ENCODE peak calls at places on chromosomes 5 and 9, in eight cellular contexts. One of them, this sample, is unnamed.
A peak's percentile ranks its signal among the peaks of the same experiment; 100 is the strongest.

GRCh38 chr5:32428426-32428825 is 16.1 kb downstream of the ZFR start:
- DNase-seq in fibroblast of lung: no peak
- DNase-seq in neural progenitor cell: no peak
- DNase-seq in PC-3: no peak
- DNase-seq in astrocyte: no peak
- DNase-seq in GM23338: no peak
- DNase-seq in HCT116: no peak
- DNase-seq in PC-9: no peak
- DNase-seq in this sample: no peak

GRCh38 chr5:78811121-78811832 is 162.7 kb upstream of the LHFPL2 start:
- DNase-seq in HCT116: no peak
- DNase-seq in PC-3: no peak
- DNase-seq in PC-9: no peak
- DNase-seq in fibroblast of lung: no peak
- DNase-seq in GM23338: no peak
- DNase-seq in astrocyte: no peak
- DNase-seq in neural progenitor cell: peak; percentile 5
- DNase-seq in this sample: no peak

GRCh38 chr9:136746621-136747020 is 1.7 kb downstream of the LCN6 start:
- DNase-seq in HCT116: no peak
- DNase-seq in PC-3: no peak
- DNase-seq in neural progenitor cell: no peak
- DNase-seq in astrocyte: no peak
- DNase-seq in GM23338: no peak
- DNase-seq in fibroblast of lung: no peak
- DNase-seq in PC-9: no peak
- DNase-seq in this sample: no peak

GRCh38 chr5:132260714-132261615 is 3.5 kb downstream of the PDLIM4 start:
- DNase-seq in fibroblast of lung: peak; percentile 98
- DNase-seq in astrocyte: peak; percentile 96
- DNase-seq in neural progenitor cell: no peak
- DNase-seq in PC-3: peak; percentile 80
- DNase-seq in PC-9: peak; percentile 76
- DNase-seq in HCT116: peak; percentile 72
- DNase-seq in GM23338: no peak
- DNase-seq in this sample: peak; percentile 51

GRCh38 chr9:127133739-127134167 is 11.3 kb upstream of the ANGPTL2 start:
- DNase-seq in PC-3: no peak
- DNase-seq in neural progenitor cell: peak; percentile 53
- DNase-seq in fibroblast of lung: peak; percentile 90
- DNase-seq in astrocyte: peak; percentile 85
- DNase-seq in GM23338: peak; percentile 44
- DNase-seq in PC-9: no peak
- DNase-seq in HCT116: no peak
- DNase-seq in this sample: peak; percentile 61

GRCh38 chr9:101026824-101027223 is 1.7 kb upstream of the PLPPR1 start:
- DNase-seq in HCT116: no peak
- DNase-seq in astrocyte: no peak
- DNase-seq in fibroblast of lung: no peak
- DNase-seq in PC-3: no peak
- DNase-seq in GM23338: no peak
- DNase-seq in neural progenitor cell: no peak
- DNase-seq in PC-9: no peak
- DNase-seq in this sample: no peak

GRCh38 chr5:163869611-163870010 is 364.2 kb downstream of the MAT2B start:
- DNase-seq in PC-9: no peak
- DNase-seq in astrocyte: no peak
- DNase-seq in neural progenitor cell: no peak
- DNase-seq in fibroblast of lung: no peak
- DNase-seq in HCT116: no peak
- DNase-seq in GM23338: no peak
- DNase-seq in PC-3: no peak
- DNase-seq in this sample: no peak

GRCh38 chr9:126165755-126166154 is 160.9 kb upstream of the MVB12B start:
- DNase-seq in neural progenitor cell: no peak
- DNase-seq in PC-3: no peak
- DNase-seq in astrocyte: no peak
- DNase-seq in GM23338: no peak
- DNase-seq in PC-9: no peak
- DNase-seq in HCT116: no peak
- DNase-seq in fibroblast of lung: no peak
- DNase-seq in this sample: no peak

GRCh38 chr9:86288501-86288900 is 6.2 kb upstream of the ISCA1 start:
- DNase-seq in astrocyte: no peak
- DNase-seq in neural progenitor cell: no peak
- DNase-seq in fibroblast of lung: no peak
- DNase-seq in PC-9: no peak
- DNase-seq in HCT116: no peak
- DNase-seq in PC-3: no peak
- DNase-seq in GM23338: no peak
- DNase-seq in this sample: no peak

GRCh38 chr5:154541553-154541952 is 63.5 kb upstream of the HAND1 start:
- DNase-seq in HCT116: peak; percentile 8
- DNase-seq in fibroblast of lung: no peak
- DNase-seq in astrocyte: no peak
- DNase-seq in neural progenitor cell: no peak
- DNase-seq in PC-3: peak; percentile 5
- DNase-seq in GM23338: peak; percentile 70
- DNase-seq in PC-9: peak; percentile 11
- DNase-seq in this sample: peak; percentile 38
- TF ChIP-seq CTCF in HCT116: no peak
- TF ChIP-seq CTCF in fibroblast of lung: no peak
- TF ChIP-seq CTCF in astrocyte: no peak
- TF ChIP-seq CTCF in neural progenitor cell: no peak
- TF ChIP-seq CTCF in PC-3: peak; percentile 65
- TF ChIP-seq CTCF in GM23338: peak; percentile 73
- TF ChIP-seq CTCF in PC-9: peak; percentile 67
- TF ChIP-seq CTCF in this sample: no peak

DNA sequence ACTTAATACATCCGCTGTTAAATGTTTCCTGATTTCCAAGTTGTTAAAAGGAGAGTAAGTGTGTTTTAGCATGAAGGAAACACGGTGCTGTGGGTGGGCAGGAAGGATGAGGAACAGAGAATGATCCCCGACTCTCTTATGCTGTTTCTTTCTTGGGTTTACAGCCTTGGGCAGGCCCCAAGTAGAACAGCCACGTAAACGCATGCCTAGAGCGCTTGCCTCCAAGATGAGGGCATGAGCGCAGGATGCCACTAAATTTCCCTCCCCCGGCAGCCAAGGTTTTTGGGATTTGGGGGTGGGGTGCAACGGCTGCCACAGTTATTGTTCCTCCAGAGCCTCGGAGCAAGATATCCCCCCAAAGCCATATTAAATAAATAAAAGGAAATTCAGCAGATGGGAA is 10.1 kb upstream of the DELE1 start:
- DNase-seq in PC-9: no peak
- DNase-seq in PC-3: no peak
- DNase-seq in HCT116: no peak
- DNase-seq in fibroblast of lung: no peak
- DNase-seq in astrocyte: no peak
- DNase-seq in GM23338: peak; percentile 61
- DNase-seq in neural progenitor cell: peak; percentile 23
- DNase-seq in this sample: no peak
- H3K4me3 ChIP-seq in PC-9: no peak overlapping the region
- H3K4me3 ChIP-seq in PC-3: no peak overlapping the region
- H3K4me3 ChIP-seq in HCT116: no peak overlapping the region
- H3K4me3 ChIP-seq in fibroblast of lung: no peak overlapping the region
- H3K4me3 ChIP-seq in astrocyte: peak overlapping the region; percentile 38
- H3K4me3 ChIP-seq in GM23338: peak overlapping the region; percentile 57
- H3K4me3 ChIP-seq in neural progenitor cell: peak overlapping the region; percentile 46
- H3K4me3 ChIP-seq in this sample: peak overlapping the region; percentile 27

DNA sequence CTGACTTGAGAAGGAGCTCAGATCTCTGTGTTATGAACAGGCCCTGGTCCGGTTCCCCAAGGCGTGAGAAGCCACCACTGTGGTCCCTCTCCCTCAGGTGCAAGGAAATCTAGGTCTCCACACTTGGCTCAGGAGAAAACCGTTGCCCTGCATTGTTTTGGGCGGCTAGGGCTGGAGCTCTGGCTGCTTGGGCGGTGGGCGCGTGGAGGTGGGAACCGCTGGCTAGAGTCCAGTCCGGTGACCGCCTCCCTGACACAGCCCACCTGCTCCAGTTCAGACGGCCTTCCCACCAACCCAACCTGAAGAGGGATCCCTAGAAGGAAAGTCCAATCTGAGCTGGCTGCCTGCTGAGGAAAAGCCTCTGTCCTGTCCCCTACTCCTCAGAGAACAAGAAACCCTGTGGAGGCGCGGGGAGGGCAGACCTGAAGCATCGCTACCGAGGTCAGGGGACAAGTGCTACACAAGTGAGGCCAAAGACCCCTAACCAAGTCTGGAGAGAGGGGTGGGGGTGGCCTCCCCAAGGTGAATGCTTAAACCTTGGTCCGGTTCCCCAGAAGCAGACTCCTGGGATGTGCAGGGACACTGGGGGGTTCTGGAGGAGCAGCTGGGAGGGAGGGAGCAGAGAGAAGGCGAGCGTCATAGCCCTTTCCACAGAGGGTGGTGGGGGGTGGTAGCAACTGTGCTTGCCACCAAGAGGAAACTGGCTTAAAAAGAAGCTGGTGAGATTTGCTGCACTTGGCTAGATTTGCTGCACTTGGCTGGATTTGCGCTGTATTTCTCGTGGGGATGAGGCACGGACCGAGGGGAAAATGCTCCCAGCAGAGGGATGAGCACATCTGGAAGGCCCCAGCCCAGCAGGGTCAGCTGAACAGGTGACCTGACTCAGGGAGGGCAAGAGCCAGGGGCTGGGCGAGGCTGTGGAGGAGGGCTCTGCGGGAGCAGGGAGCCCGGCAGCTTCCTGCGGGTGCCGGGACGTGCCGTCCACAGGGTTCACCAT is 65.2 kb downstream of the RAPGEF1 start:
- DNase-seq in neural progenitor cell: no peak
- DNase-seq in HCT116: no peak
- DNase-seq in PC-9: no peak
- DNase-seq in astrocyte: no peak
- DNase-seq in fibroblast of lung: no peak
- DNase-seq in PC-3: no peak
- DNase-seq in GM23338: no peak
- DNase-seq in this sample: no peak
- H3K79me2 ChIP-seq in neural progenitor cell: peaks cover 12% of the 10 kb centered on the region
- H3K79me2 ChIP-seq in HCT116: peaks cover 33% of the 10 kb centered on the region
- H3K79me2 ChIP-seq in PC-9: peaks cover 24% of the 10 kb centered on the region
- H3K79me2 ChIP-seq in astrocyte: peaks cover 62% of the 10 kb centered on the region
- H3K79me2 ChIP-seq in fibroblast of lung: peaks cover 18% of the 10 kb centered on the region
- H3K79me2 ChIP-seq in PC-3: peaks cover 41% of the 10 kb centered on the region
- H3K79me2 ChIP-seq in GM23338: peaks cover 96% of the 10 kb centered on the region
- H3K79me2 ChIP-seq in this sample: peaks cover 81% of the 10 kb centered on the region

GRCh38 chr9:76873821-76874220 is 32.1 kb downstream of the PRUNE2 start:
- DNase-seq in astrocyte: no peak
- DNase-seq in PC-3: peak; percentile 3
- DNase-seq in GM23338: no peak
- DNase-seq in HCT116: no peak
- DNase-seq in PC-9: no peak
- DNase-seq in neural progenitor cell: no peak
- DNase-seq in fibroblast of lung: no peak
- DNase-seq in this sample: no peak

GRCh38 chr9:76876098-76876497 is 29.8 kb downstream of the PRUNE2 start:
- DNase-seq in astrocyte: no peak
- DNase-seq in neural progenitor cell: no peak
- DNase-seq in HCT116: no peak
- DNase-seq in GM23338: no peak
- DNase-seq in fibroblast of lung: peak; percentile 46
- DNase-seq in PC-9: no peak
- DNase-seq in PC-3: no peak
- DNase-seq in this sample: no peak

GRCh38 chr9:76868897-76869296 is 37.0 kb downstream of the PRUNE2 start:
- DNase-seq in HCT116: no peak
- DNase-seq in PC-3: no peak
- DNase-seq in PC-9: no peak
- DNase-seq in fibroblast of lung: peak; percentile 62
- DNase-seq in neural progenitor cell: peak; percentile 84
- DNase-seq in GM23338: no peak
- DNase-seq in astrocyte: peak; percentile 51
- DNase-seq in this sample: no peak

GRCh38 chr9:76877961-76878360 is 28.0 kb downstream of the PRUNE2 start:
- DNase-seq in PC-3: no peak
- DNase-seq in GM23338: no peak
- DNase-seq in astrocyte: no peak
- DNase-seq in HCT116: no peak
- DNase-seq in fibroblast of lung: peak; percentile 15
- DNase-seq in neural progenitor cell: no peak
- DNase-seq in PC-9: no peak
- DNase-seq in this sample: no peak

GRCh38 chr9:76873056-76873792 is 32.7 kb downstream of the PRUNE2 start:
- DNase-seq in PC-3: no peak
- DNase-seq in neural progenitor cell: peak; percentile 91
- DNase-seq in astrocyte: no peak
- DNase-seq in PC-9: no peak
- DNase-seq in fibroblast of lung: no peak
- DNase-seq in GM23338: peak; percentile 83
- DNase-seq in HCT116: no peak
- DNase-seq in this sample: no peak
- TF ChIP-seq CTCF in PC-3: no peak
- TF ChIP-seq CTCF in neural progenitor cell: peak; percentile 22
- TF ChIP-seq CTCF in astrocyte: no peak
- TF ChIP-seq CTCF in PC-9: no peak
- TF ChIP-seq CTCF in fibroblast of lung: no peak
- TF ChIP-seq CTCF in GM23338: peak; percentile 43
- TF ChIP-seq CTCF in HCT116: no peak
- TF ChIP-seq CTCF in this sample: no peak

This sample was measured in hepatocyte.